ENCODE peak calls at places on chromosomes 2 and 18, in eight cellular contexts. N is transverse colon, L is astrocyte of the spinal cord, S is coronary artery, Q is astrocyte of the cerebellum, B is upper lobe of right lung, K is heart right ventricle, W is fibroblast of lung. M is an unnamed sample.

GRCh38 chr18:9092665-9093064 is 9.8 kb upstream of the NDUFV2 start:
- DNase-seq in N (no peak), L (no peak), S (no peak), Q (no peak), B (no peak), K (no peak), W (no peak), M (no peak)

GRCh38 chr2:70367722-70368323 is 66.0 kb upstream of the FAM136A start:
- DNase-seq in N (peak), L (peak), S (no peak), Q (no peak), B (no peak), K (no peak), W (peak), M (peak)

GRCh38 chr2:120223034-120223912 is at the start of gene TMEM185B:
- DNase-seq in N (peak), L (peak), S (peak), Q (peak), B (peak), K (peak), W (peak), M (no peak)

GRCh38 chr2:55173422-55174020 is 58.6 kb downstream of the CLHC1 start:
- DNase-seq in N (no peak), L (no peak), S (no peak), Q (no peak), B (no peak), K (no peak), W (no peak), M (no peak)

GRCh38 chr2:230658877-230659652 is 53.6 kb upstream of the CAB39 start:
- DNase-seq in N (no peak), L (no peak), S (no peak), Q (no peak), B (no peak), K (no peak), W (no peak), M (no peak)

GRCh38 chr2:88831071-88831791 is 139.8 kb downstream of the RPIA start:
- DNase-seq in N (no peak), L (peak), S (no peak), Q (no peak), B (no peak), K (no peak), W (no peak), M (no peak)

GRCh38 chr2:100259991-100260390 is 62.3 kb downstream of the LONRF2 start:
- DNase-seq in N (no peak), L (no peak), S (peak), Q (no peak), B (no peak), K (no peak), W (no peak), M (no peak)

GRCh38 chr2:46073540-46074018 is 223.6 kb upstream of the EPAS1 start:
- DNase-seq in N (no peak), L (peak), S (no peak), Q (peak), B (no peak), K (no peak), W (peak), M (peak)

GRCh38 chr2:28004086-28004485 is 113.6 kb downstream of the BABAM2 start:
- DNase-seq in N (no peak), L (peak), S (no peak), Q (peak), B (no peak), K (no peak), W (peak), M (peak)

GRCh38 chr18:35581555-35582309 is at the start of gene GALNT1:
- DNase-seq in N (no peak), L (no peak), S (no peak), Q (no peak), B (peak), K (peak), W (peak), M (no peak)

GRCh38 chr2:11343626-11344341 is 652 bp downstream of the ROCK2 start:
- DNase-seq in N (peak), L (peak), S (peak), Q (no peak), B (peak), K (peak), W (no peak), M (no peak)

GRCh38 chr2:196660264-196660663 is 20.7 kb downstream of the CCDC150 start:
- DNase-seq in N (no peak), L (peak), S (no peak), Q (no peak), B (no peak), K (no peak), W (no peak), M (no peak)

GRCh38 chr2:180983468-180984388 is 3.3 kb downstream of the UBE2E3 start:
- DNase-seq in N (peak), L (peak), S (no peak), Q (peak), B (no peak), K (peak), W (peak), M (peak)

GRCh38 chr2:218260742-218261423 is at the start of gene GPBAR1:
- DNase-seq in N (peak), L (no peak), S (no peak), Q (no peak), B (peak), K (no peak), W (no peak), M (no peak)

GRCh38 chr2:181805228-181806038 is 86.1 kb upstream of the ITPRID2 start:
- DNase-seq in N (no peak), L (peak), S (no peak), Q (peak), B (no peak), K (no peak), W (peak), M (peak)

GRCh38 chr18:48191494-48191893 is 217.7 kb downstream of the ZBTB7C start:
- DNase-seq in N (no peak), L (no peak), S (no peak), Q (no peak), B (no peak), K (no peak), W (no peak), M (no peak)

GRCh38 chr2:26089337-26089736 is 55.5 kb downstream of the RAB10 start:
- DNase-seq in N (no peak), L (no peak), S (no peak), Q (no peak), B (no peak), K (no peak), W (no peak), M (no peak)

GRCh38 chr2:6923319-6923718 is 6.1 kb downstream of the RNF144A start:
- DNase-seq in N (no peak), L (no peak), S (no peak), Q (no peak), B (no peak), K (no peak), W (no peak), M (no peak)

GRCh38 chr18:28013064-28013463 is 163.9 kb downstream of the CDH2 start:
- DNase-seq in N (no peak), L (no peak), S (no peak), Q (no peak), B (no peak), K (no peak), W (peak), M (peak)

GRCh38 chr18:50127516-50128229 is 67.3 kb downstream of the MYO5B start:
- DNase-seq in N (no peak), L (no peak), S (no peak), Q (no peak), B (no peak), K (no peak), W (no peak), M (no peak)

GRCh38 chr2:122575076-122575475 is 819.6 kb downstream of the TSN start:
- DNase-seq in N (no peak), L (no peak), S (no peak), Q (no peak), B (no peak), K (no peak), W (no peak), M (no peak)

GRCh38 chr2:79552653-79553052 is 39.8 kb downstream of the CTNNA2 start:
- DNase-seq in N (no peak), L (no peak), S (no peak), Q (no peak), B (no peak), K (no peak), W (no peak), M (no peak)

GRCh38 chr2:44246840-44247369 is 28.4 kb upstream of the SLC3A1 start:
- DNase-seq in N (no peak), L (no peak), S (no peak), Q (no peak), B (no peak), K (no peak), W (no peak), M (no peak)

GRCh38 chr18:76894947-76895346 is 72.6 kb downstream of the ZNF236 start:
- DNase-seq in N (no peak), L (no peak), S (no peak), Q (no peak), B (no peak), K (no peak), W (no peak), M (no peak)

GRCh38 chr2:40353236-40353635 is 98.7 kb downstream of the SLC8A1 start:
- DNase-seq in N (no peak), L (no peak), S (no peak), Q (no peak), B (no peak), K (no peak), W (peak), M (no peak)

GRCh38 chr2:111072220-111072871 is 48.4 kb upstream of the BCL2L11 start:
- DNase-seq in N (no peak), L (peak), S (no peak), Q (peak), B (no peak), K (no peak), W (peak), M (peak)

GRCh38 chr2:162487816-162488215 is 143.9 kb downstream of the GCA start:
- DNase-seq in N (no peak), L (no peak), S (no peak), Q (no peak), B (no peak), K (no peak), W (no peak), M (no peak)

GRCh38 chr2:179578171-179578916 is 283.1 kb downstream of the ZNF385B start:
- DNase-seq in N (no peak), L (no peak), S (no peak), Q (no peak), B (no peak), K (no peak), W (no peak), M (no peak)

GRCh38 chr2:179579744-179580143 is 281.7 kb downstream of the ZNF385B start:
- DNase-seq in N (no peak), L (no peak), S (no peak), Q (no peak), B (no peak), K (no peak), W (no peak), M (no peak)

GRCh38 chr2:179581605-179582004 is 279.8 kb downstream of the ZNF385B start:
- DNase-seq in N (no peak), L (no peak), S (no peak), Q (no peak), B (no peak), K (no peak), W (no peak), M (no peak)

GRCh38 chr2:179584760-179585159 is 276.7 kb downstream of the ZNF385B start:
- DNase-seq in N (no peak), L (no peak), S (no peak), Q (no peak), B (no peak), K (no peak), W (no peak), M (no peak)

GRCh38 chr2:179580378-179581146 is 280.9 kb downstream of the ZNF385B start:
- DNase-seq in N (no peak), L (no peak), S (no peak), Q (peak), B (no peak), K (peak), W (peak), M (no peak)
- TF ChIP-seq CTCF in N (no peak), L (no peak), S (no peak), Q (no peak), B (no peak), K (no peak), W (no peak), M (no peak)

GRCh38 chr2:38922902-38923301 is 33.2 kb downstream of the ARHGEF33 start:
- DNase-seq in N (no peak), L (no peak), S (no peak), Q (no peak), B (no peak), K (no peak), W (no peak), M (no peak)

GRCh38 chr2:38922389-38922788 is 32.7 kb downstream of the ARHGEF33 start:
- DNase-seq in N (no peak), L (no peak), S (no peak), Q (no peak), B (no peak), K (no peak), W (no peak), M (no peak)

GRCh38 chr2:38930600-38930999 is 40.9 kb downstream of the ARHGEF33 start:
- DNase-seq in N (no peak), L (no peak), S (no peak), Q (no peak), B (no peak), K (no peak), W (no peak), M (no peak)

GRCh38 chr2:38925982-38926381 is 36.3 kb downstream of the ARHGEF33 start:
- DNase-seq in N (no peak), L (no peak), S (no peak), Q (no peak), B (no peak), K (no peak), W (no peak), M (no peak)
- TF ChIP-seq CTCF in N (no peak), L (no peak), S (no peak), Q (no peak), B (no peak), K (no peak), W (no peak), M (no peak)

GRCh38 chr2:233643128-233643527 is 6.9 kb downstream of the UGT1A10 start:
- DNase-seq in N (peak), L (no peak), S (no peak), Q (no peak), B (no peak), K (no peak), W (no peak), M (no peak)
- TF ChIP-seq CTCF in N (peak), L (peak), S (no peak), Q (peak), B (no peak), K (no peak), W (no peak), M (no peak)

DNA sequence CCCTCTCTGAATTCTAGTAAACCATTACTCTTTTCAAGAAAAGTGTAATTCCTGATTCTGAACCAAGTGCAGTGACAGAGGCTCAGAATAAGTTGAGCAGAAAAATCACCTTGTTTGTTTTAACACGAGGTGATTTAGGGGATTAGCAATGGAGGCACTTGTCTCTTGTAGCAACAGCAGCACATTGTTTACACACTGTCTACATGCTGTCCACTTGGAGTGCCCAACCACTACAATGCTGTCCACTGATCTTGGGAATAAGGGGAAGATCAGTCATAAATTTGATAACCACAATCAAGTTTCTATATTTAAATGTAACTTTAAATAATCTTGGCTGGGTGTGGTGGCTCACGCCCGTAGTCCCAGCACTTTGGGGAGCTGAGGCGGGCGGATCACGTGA is 13.9 kb upstream of the RMND5A start:
- DNase-seq in N (no peak), L (no peak), S (no peak), Q (no peak), B (no peak), K (no peak), W (no peak), M (no peak)
- TF ChIP-seq CTCF in N (no peak), L (no peak), S (no peak), Q (no peak), B (no peak), K (no peak), W (no peak), M (no peak)

DNA sequence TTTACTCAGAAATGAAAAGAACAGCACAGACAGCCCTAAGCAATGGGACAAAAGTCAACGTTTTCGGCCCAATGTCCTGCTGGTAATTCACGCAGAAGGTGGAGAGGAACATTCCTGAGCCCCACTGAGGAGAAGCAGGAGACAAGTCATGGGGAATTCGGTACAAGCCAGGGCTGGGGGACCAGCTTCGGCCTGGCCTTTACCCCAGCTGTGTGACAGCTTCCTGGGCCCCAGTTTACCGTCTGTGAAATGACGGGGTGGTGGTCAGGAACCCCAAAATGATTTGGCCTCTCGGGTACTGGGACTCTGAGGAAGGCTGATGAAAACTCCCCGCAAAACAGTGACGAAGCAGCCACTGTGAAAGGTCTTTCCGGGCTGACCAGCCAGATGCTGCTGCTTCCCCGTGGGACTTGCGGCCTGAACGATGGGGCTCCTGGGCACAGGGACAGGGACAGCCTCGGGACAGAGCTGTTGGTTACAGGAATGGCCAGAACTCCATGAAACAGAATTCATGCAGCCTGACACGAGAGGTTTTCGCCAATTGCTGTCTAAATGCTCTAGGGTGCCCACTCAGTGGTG is 21.6 kb downstream of the KIF1A start:
- DNase-seq in N (no peak), L (no peak), S (no peak), Q (no peak), B (peak), K (no peak), W (no peak), M (no peak)
- TF ChIP-seq CTCF in N (no peak), L (no peak), S (no peak), Q (no peak), B (no peak), K (no peak), W (no peak), M (no peak)

GRCh38 chr2:109222825-109223471 is 93.9 kb downstream of the SH3RF3 start:
- DNase-seq in N (no peak), L (no peak), S (no peak), Q (no peak), B (peak), K (no peak), W (no peak), M (no peak)
- TF ChIP-seq CTCF in N (no peak), L (peak), S (no peak), Q (peak), B (no peak), K (no peak), W (peak), M (no peak)

DNA sequence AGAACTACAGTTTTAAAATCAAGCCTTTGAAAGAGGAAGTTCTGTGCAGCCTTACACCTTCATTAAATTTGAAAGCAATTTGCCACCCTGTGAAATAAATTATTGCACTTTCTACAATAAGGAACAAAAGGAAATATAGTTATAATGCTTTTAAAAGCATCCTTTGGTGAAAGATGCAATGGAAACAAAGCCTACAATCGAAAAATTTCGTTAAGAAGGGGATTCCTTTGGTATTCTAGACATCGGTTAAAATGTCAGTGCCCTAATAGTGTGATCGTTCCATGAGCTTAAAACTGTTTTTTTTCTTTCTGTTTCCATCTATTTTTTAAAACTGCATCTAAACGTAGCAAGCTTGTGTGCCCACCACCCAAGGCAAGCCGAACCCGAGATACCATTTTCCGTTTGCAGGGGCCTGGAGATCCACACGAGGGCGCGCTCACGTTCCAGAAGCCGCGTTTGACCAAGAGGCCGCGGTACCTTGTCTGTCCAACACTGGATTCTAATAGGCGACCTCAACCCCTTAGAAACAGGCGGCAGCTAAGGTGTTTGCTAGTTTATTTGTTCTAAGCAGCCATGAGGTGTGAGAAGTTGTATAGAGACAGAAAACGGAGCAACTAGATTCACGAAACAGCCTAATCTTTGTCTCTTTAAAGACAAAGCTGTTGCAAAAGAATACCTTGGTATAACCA is 4.0 kb downstream of the HOXD11 start:
- DNase-seq in N (peak), L (peak), S (no peak), Q (no peak), B (no peak), K (no peak), W (peak), M (no peak)
- TF ChIP-seq CTCF in N (peak), L (peak), S (no peak), Q (peak), B (peak), K (peak), W (peak), M (peak)

DNA sequence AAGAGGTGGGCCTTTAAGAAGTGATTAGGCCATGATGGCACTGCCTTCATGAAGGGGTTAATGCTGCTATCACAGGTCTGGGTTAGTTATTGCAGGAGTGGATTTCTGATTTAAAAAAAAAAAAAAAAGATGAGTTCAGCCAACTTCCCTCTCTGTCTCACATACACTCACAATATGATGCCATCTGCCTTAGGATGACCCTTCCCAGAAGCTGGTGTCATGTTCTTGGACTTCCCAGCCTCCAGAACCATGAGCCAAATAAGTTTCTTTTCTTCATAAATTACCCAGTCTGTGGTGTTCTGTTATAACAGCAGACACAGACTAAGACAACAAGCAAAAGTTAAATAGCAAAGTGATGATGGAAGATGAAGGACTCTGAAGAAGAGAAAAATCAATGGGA is 179.7 kb upstream of the ETAA1 start:
- DNase-seq in N (no peak), L (no peak), S (no peak), Q (no peak), B (no peak), K (no peak), W (no peak), M (no peak)
- TF ChIP-seq CTCF in N (no peak), L (no peak), S (no peak), Q (no peak), B (no peak), K (no peak), W (no peak), M (no peak)

GRCh38 chr18:24672165-24672950 is 211.9 kb downstream of the HRH4 start:
- DNase-seq in N (no peak), L (no peak), S (no peak), Q (no peak), B (no peak), K (no peak), W (peak), M (no peak)
- TF ChIP-seq CTCF in N (no peak), L (no peak), S (no peak), Q (no peak), B (no peak), K (peak), W (peak), M (no peak)

GRCh38 chr2:15797231-15797945 is 143.0 kb upstream of the MYCN start:
- DNase-seq in N (no peak), L (no peak), S (no peak), Q (no peak), B (no peak), K (no peak), W (no peak), M (no peak)
- TF ChIP-seq CTCF in N (no peak), L (no peak), S (no peak), Q (no peak), B (no peak), K (no peak), W (no peak), M (no peak)

M was measured in HFF-Myc.